ENCODE peak calls at places on chromosomes 13 and 19, in ten cellular contexts. E is heart right ventricle; Y is CD8-positive, alpha-beta T cell; F is hepatocyte; K is psoas muscle; I is GM23338; N is colonic mucosa; A is endothelial cell of umbilical vein; P is heart left ventricle; L is AG04450. B is an unnamed sample.

GRCh38 chr13:111132948-111133347 is 17.8 kb downstream of the ARHGEF7 start:
- DNase-seq in Y (no peak), L (no peak), K (no peak), I (no peak), A (no peak), E (no peak), N (no peak), P (no peak), F (no peak), B (no peak)

GRCh38 chr19:1361601-1362384 is 21.9 kb upstream of the NDUFS7 start:
- DNase-seq in P (no peak), A (peak), I (no peak), L (no peak), E (no peak), N (no peak), F (no peak), K (no peak), Y (no peak), B (no peak)

GRCh38 chr13:70568571-70568970 is 460.3 kb upstream of the KLHL1 start:
- DNase-seq in F (peak), Y (no peak), E (no peak), L (no peak), N (peak), K (no peak), P (no peak), I (peak), A (peak), B (no peak)

GRCh38 chr13:44331912-44332840 is 41.4 kb upstream of the SERP2 start:
- DNase-seq in K (peak), L (peak), Y (no peak), P (peak), N (no peak), A (peak), F (peak), E (peak), I (no peak), B (no peak)

GRCh38 chr13:23870356-23871146 is 18.6 kb downstream of the MIPEP start:
- DNase-seq in F (no peak), L (no peak), I (no peak), E (no peak), K (no peak), Y (no peak), N (no peak), P (no peak), A (no peak), B (no peak)

GRCh38 chr19:6739884-6740588 is 556 bp downstream of the TRIP10 start:
- DNase-seq in I (peak), A (peak), F (peak), L (no peak), K (peak), E (peak), N (no peak), Y (no peak), P (peak), B (no peak)

GRCh38 chr13:92175330-92175729 is 776.9 kb downstream of the GPC5 start:
- DNase-seq in F (peak), Y (no peak), N (peak), K (no peak), A (no peak), E (no peak), I (peak), L (peak), P (no peak), B (no peak)

GRCh38 chr19:40380199-40381037 is 9.6 kb downstream of the HIPK4 start:
- DNase-seq in Y (no peak), N (no peak), K (no peak), I (no peak), F (no peak), E (no peak), A (no peak), L (no peak), P (no peak), B (no peak)

GRCh38 chr13:67175836-67176235 is 54.3 kb downstream of the PCDH9 start:
- DNase-seq in L (no peak), F (no peak), A (no peak), Y (no peak), E (no peak), I (no peak), P (no peak), N (no peak), K (no peak), B (no peak)

GRCh38 chr13:41200126-41200525 is 5.8 kb upstream of the KBTBD7 start:
- DNase-seq in A (no peak), F (no peak), L (no peak), K (no peak), N (no peak), P (no peak), I (no peak), E (no peak), Y (no peak), B (no peak)

GRCh38 chr13:24282256-24282655 is 27.1 kb upstream of the C1QTNF9 start:
- DNase-seq in P (no peak), Y (no peak), L (no peak), I (no peak), F (no peak), N (no peak), A (no peak), K (no peak), E (no peak), B (no peak)

GRCh38 chr19:15672580-15673175 is at the start of gene CYP4F12:
- DNase-seq in I (peak), Y (peak), E (peak), N (peak), A (no peak), K (peak), P (peak), F (peak), L (no peak), B (peak)

GRCh38 chr13:27549406-27549981 is 70.8 kb downstream of the LNX2 start:
- DNase-seq in L (no peak), K (no peak), N (peak), A (no peak), P (no peak), E (no peak), F (peak), I (no peak), Y (no peak), B (no peak)

GRCh38 chr19:3440082-3440481 is 40.2 kb downstream of the SMIM24 start:
- DNase-seq in F (no peak), Y (peak), L (no peak), K (peak), N (peak), E (peak), A (no peak), I (peak), P (no peak), B (peak)

GRCh38 chr13:46728777-46729176 is 68.2 kb downstream of the ESD start:
- DNase-seq in L (no peak), K (no peak), I (peak), Y (no peak), E (no peak), N (no peak), P (no peak), F (no peak), A (no peak), B (no peak)

GRCh38 chr13:22945321-22946226 is 235.2 kb upstream of the SGCG start:
- DNase-seq in N (no peak), E (no peak), Y (no peak), L (no peak), K (no peak), P (no peak), A (no peak), I (no peak), F (no peak), B (peak)

GRCh38 chr13:24459234-24459633 is 53.3 kb downstream of the PARP4 start:
- DNase-seq in I (no peak), L (peak), Y (no peak), K (no peak), N (no peak), F (no peak), A (no peak), P (no peak), E (no peak), B (no peak)

GRCh38 chr19:30755581-30755980 is 383.4 kb downstream of the ZNF536 start:
- DNase-seq in K (no peak), N (no peak), L (no peak), P (no peak), F (no peak), E (no peak), Y (no peak), A (no peak), I (no peak), B (peak)

GRCh38 chr19:18422530-18423191 is 3.5 kb downstream of the SSBP4 start:
- DNase-seq in A (no peak), P (no peak), I (no peak), Y (no peak), L (no peak), N (no peak), K (no peak), E (no peak), F (no peak), B (no peak)

GRCh38 chr19:27794444-27795042 is 1418.4 kb downstream of the UQCRFS1 start:
- DNase-seq in K (no peak), Y (peak), L (no peak), P (no peak), I (peak), F (peak), A (no peak), E (peak), N (no peak), B (no peak)

GRCh38 chr13:59337070-59337469 is 826.7 kb downstream of the DIAPH3 start:
- DNase-seq in A (peak), P (no peak), Y (no peak), L (no peak), K (no peak), E (no peak), F (peak), N (no peak), I (no peak), B (no peak)

GRCh38 chr13:111449041-111449440 is 128.6 kb downstream of the TEX29 start:
- DNase-seq in K (no peak), L (no peak), P (no peak), N (no peak), F (no peak), E (no peak), Y (no peak), I (no peak), A (no peak), B (no peak)

GRCh38 chr19:3324405-3324856 is 42.0 kb upstream of the NFIC start:
- DNase-seq in K (peak), L (no peak), I (peak), N (peak), A (peak), Y (peak), P (peak), E (peak), F (no peak), B (peak)

GRCh38 chr13:42876270-42876714 is 94.9 kb downstream of the FAM216B start:
- DNase-seq in I (peak), A (no peak), L (no peak), Y (no peak), N (no peak), F (no peak), P (no peak), E (no peak), K (no peak), B (no peak)

GRCh38 chr19:3692141-3693029 is 7.9 kb downstream of the PIP5K1C start:
- DNase-seq in L (no peak), A (no peak), E (no peak), K (no peak), Y (peak), N (no peak), F (no peak), I (no peak), P (no peak), B (no peak)

GRCh38 chr13:20331419-20331818 is 99.3 kb upstream of the GJB6 start:
- DNase-seq in E (no peak), Y (no peak), A (no peak), F (no peak), N (no peak), L (no peak), K (no peak), I (no peak), P (no peak), B (no peak)

GRCh38 chr19:5718579-5719273 is 1.2 kb downstream of the LONP1 start:
- DNase-seq in I (no peak), K (no peak), P (no peak), A (peak), Y (no peak), N (no peak), L (peak), F (peak), E (no peak), B (no peak)

GRCh38 chr19:4115050-4115817 is 8.7 kb downstream of the MAP2K2 start:
- DNase-seq in E (peak), K (no peak), N (no peak), L (no peak), I (no peak), A (no peak), F (no peak), P (no peak), Y (peak), B (no peak)

GRCh38 chr13:102198418-102199322 is 203.2 kb downstream of the FGF14 start:
- DNase-seq in E (no peak), I (no peak), P (no peak), Y (no peak), K (no peak), N (no peak), F (no peak), L (no peak), A (no peak), B (no peak)

GRCh38 chr19:34236035-34236793 is 18.1 kb upstream of the GARRE1 start:
- DNase-seq in K (no peak), E (no peak), A (no peak), Y (no peak), N (peak), P (no peak), L (peak), I (no peak), F (peak), B (no peak)

GRCh38 chr13:40660692-40661091 is 5.7 kb downstream of the FOXO1 start:
- DNase-seq in F (no peak), A (no peak), P (no peak), K (no peak), L (no peak), Y (no peak), I (no peak), E (no peak), N (no peak), B (no peak)

GRCh38 chr13:78045916-78046315 is 127.3 kb upstream of the EDNRB start:
- DNase-seq in I (no peak), K (no peak), N (no peak), A (peak), Y (no peak), E (no peak), F (no peak), P (no peak), L (no peak), B (no peak)

GRCh38 chr19:2207991-2208860 is 27.9 kb downstream of the PLEKHJ1 start:
- DNase-seq in K (peak), E (peak), I (peak), A (peak), N (peak), F (peak), L (no peak), P (no peak), Y (peak), B (no peak)

GRCh38 chr13:43785681-43786471 is 896 bp downstream of the ENOX1 start:
- DNase-seq in A (peak), F (peak), K (peak), Y (no peak), N (peak), E (peak), P (peak), I (peak), L (peak), B (peak)

GRCh38 chr19:35266149-35266903 is 2.4 kb upstream of the USF2 start:
- DNase-seq in A (no peak), P (peak), K (peak), I (no peak), E (no peak), Y (no peak), L (no peak), N (no peak), F (no peak), B (no peak)

GRCh38 chr19:41883821-41884733 is 1.1 kb downstream of the ARHGEF1 start:
- DNase-seq in K (peak), Y (peak), F (peak), N (peak), E (peak), A (peak), L (peak), P (peak), I (peak), B (peak)
- TF ChIP-seq CTCF in K (peak), Y (no peak), F (no peak), N (no peak), E (no peak), A (no peak), L (peak), P (peak), I (no peak), B (peak)

GRCh38 chr13:106919093-106919492 is 351.2 kb upstream of the ARGLU1 start:
- DNase-seq in I (no peak), F (no peak), A (no peak), E (no peak), N (no peak), P (no peak), L (no peak), Y (no peak), K (no peak), B (no peak)

GRCh38 chr13:106915146-106915545 is 347.2 kb upstream of the ARGLU1 start:
- DNase-seq in A (no peak), Y (no peak), L (no peak), P (no peak), I (no peak), N (no peak), K (no peak), E (no peak), F (no peak), B (no peak)

GRCh38 chr13:106917673-106918652 is 350.0 kb upstream of the ARGLU1 start:
- DNase-seq in E (peak), Y (peak), N (peak), A (peak), L (peak), P (peak), I (peak), K (peak), F (peak), B (peak)

GRCh38 chr13:106917024-106917491 is 349.1 kb upstream of the ARGLU1 start:
- DNase-seq in P (peak), Y (no peak), N (no peak), I (peak), E (peak), A (no peak), L (no peak), K (no peak), F (no peak), B (no peak)

GRCh38 chr13:106916329-106916728 is 348.4 kb upstream of the ARGLU1 start:
- DNase-seq in E (no peak), I (no peak), A (no peak), N (no peak), L (no peak), P (no peak), Y (no peak), K (no peak), F (no peak), B (no peak)
- H3K27ac ChIP-seq in E (peak), I (no peak), A (no peak), N (no peak), L (no peak), P (peak), Y (no peak), K (peak), F (no peak), B (no peak)

DNA sequence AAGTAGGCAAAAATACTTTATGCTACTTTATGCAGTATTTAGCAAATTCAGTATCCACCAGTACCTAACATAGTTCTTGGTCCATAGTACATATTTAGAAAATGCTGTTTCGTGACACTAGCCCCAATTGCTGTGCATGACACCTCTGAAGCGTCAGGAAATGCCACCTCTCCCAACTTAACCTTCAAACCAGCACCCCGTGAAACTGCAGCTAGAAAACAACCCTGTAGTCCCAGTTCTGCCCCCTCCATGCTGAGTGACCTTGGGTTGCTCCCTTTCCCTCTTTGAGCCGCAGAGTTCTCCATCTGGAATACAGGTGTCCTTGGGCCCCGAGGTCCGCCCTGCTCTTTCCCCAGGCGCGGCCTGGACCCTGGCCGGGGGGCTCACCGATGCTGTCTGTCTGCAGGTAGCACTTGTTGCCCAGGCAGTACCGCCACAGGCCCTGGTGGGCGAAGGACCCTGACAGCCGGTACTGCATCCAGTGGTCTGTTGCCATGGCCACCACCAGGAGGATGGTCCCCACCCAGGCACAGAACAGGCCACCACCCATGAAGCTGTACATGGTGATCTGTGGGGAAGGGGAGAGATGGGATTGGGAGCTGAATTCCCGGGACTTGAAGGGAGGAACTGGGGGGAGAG is 773 bp downstream of the LIM2 start:
- DNase-seq in P (no peak), L (no peak), E (no peak), I (no peak), N (no peak), F (no peak), K (no peak), A (no peak), Y (no peak), B (no peak)
- H3K4me3 ChIP-seq in P (no peak), L (no peak), E (no peak), I (no peak), N (no peak), F (no peak), K (no peak), A (no peak), Y (peak), B (no peak)

GRCh38 chr19:48171584-48172170 is 1.2 kb downstream of the ZSWIM9 start:
- DNase-seq in P (peak), Y (no peak), A (no peak), E (no peak), F (no peak), I (no peak), K (peak), L (no peak), N (no peak), B (no peak)

GRCh38 chr19:48169585-48169973 is 565 bp downstream of the LIG1 start:
- DNase-seq in L (peak), F (peak), E (peak), N (peak), I (peak), Y (peak), K (peak), A (no peak), P (peak), B (peak)

GRCh38 chr19:48170817-48171347 is 402 bp downstream of the ZSWIM9 start:
- DNase-seq in N (peak), Y (no peak), E (no peak), K (peak), A (no peak), P (no peak), F (no peak), I (peak), L (no peak), B (no peak)

GRCh38 chr19:48168689-48169088 is 1.5 kb downstream of the LIG1 start:
- DNase-seq in N (no peak), I (no peak), P (no peak), F (no peak), Y (no peak), L (no peak), E (no peak), A (no peak), K (no peak), B (no peak)

GRCh38 chr19:48169974-48170803 is at the start of the genes LIG1 and ZSWIM9:
- DNase-seq in K (peak), E (peak), F (peak), L (peak), Y (peak), A (peak), N (peak), P (peak), I (peak), B (peak)
- TF ChIP-seq CTCF in K (no peak), E (no peak), F (no peak), L (peak), Y (peak), A (no peak), N (no peak), P (peak), I (no peak), B (no peak)

GRCh38 chr13:45731455-45731854 is 29.3 kb downstream of the CBY2 start:
- DNase-seq in N (no peak), I (no peak), A (no peak), P (no peak), E (no peak), F (no peak), Y (no peak), K (no peak), L (no peak), B (no peak)

GRCh38 chr13:45728759-45729158 is 26.6 kb downstream of the CBY2 start:
- DNase-seq in A (no peak), P (no peak), I (peak), F (peak), E (no peak), Y (no peak), N (no peak), K (no peak), L (no peak), B (no peak)
- H3K27ac ChIP-seq in A (no peak), P (no peak), I (no peak), F (no peak), E (no peak), Y (no peak), N (no peak), K (no peak), L (no peak), B (no peak)

GRCh38 chr13:79812070-79812850 is 331.3 kb downstream of the NDFIP2 start:
- DNase-seq in K (no peak), E (no peak), P (no peak), A (no peak), N (no peak), Y (no peak), F (no peak), L (no peak), I (no peak), B (no peak)
- H3K4me3 ChIP-seq in K (no peak), E (no peak), P (no peak), A (no peak), N (no peak), Y (no peak), F (no peak), L (no peak), I (no peak), B (no peak)

GRCh38 chr19:17075860-17076538 is 422 bp downstream of the MYO9B start:
- DNase-seq in I (peak), Y (peak), E (peak), P (peak), A (peak), N (peak), L (no peak), K (peak), F (peak), B (peak)
- TF ChIP-seq CTCF in I (no peak), Y (no peak), E (no peak), P (no peak), A (no peak), N (no peak), L (peak), K (no peak), F (no peak), B (no peak)

DNA sequence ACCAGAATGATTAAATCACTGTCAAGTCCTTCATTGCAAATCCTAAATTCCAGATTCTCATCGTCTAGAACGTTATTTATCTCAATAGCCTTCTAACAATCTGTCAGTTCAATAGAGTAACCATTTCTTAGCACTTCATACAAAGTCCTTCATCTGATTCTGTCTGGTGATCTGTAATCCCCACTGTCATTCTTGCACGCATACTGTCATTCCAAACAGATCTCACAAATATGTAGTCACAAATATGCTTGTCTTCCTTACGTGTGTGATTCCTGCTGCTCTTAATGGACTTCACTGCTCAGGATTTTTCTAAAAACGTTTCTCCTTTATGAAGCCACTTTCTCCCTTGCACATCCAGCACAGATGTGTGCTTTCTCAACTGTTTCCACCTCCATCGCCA is 1197.4 kb downstream of the EFNB2 start:
- DNase-seq in L (no peak), P (no peak), I (no peak), A (no peak), Y (no peak), F (no peak), E (no peak), N (no peak), K (no peak), B (no peak)
- H3K27ac ChIP-seq in L (no peak), P (no peak), I (no peak), A (no peak), Y (no peak), F (no peak), E (no peak), N (no peak), K (no peak), B (no peak)